ENCODE peak calls at places on chromosomes 4 and X, in five cellular contexts. S, A, G, J and K are unnamed samples.

GRCh38 chrX:884091-884490 is 253.5 kb downstream of the SHOX start:
- DNase-seq in G (no peak), S (no peak), J (no peak), A (no peak), K (no peak)

GRCh38 chrX:131987252-131987651 is 35.9 kb upstream of the STK26 start:
- DNase-seq in G (no peak), J (no peak), A (peak; percentile 73), S (no peak), K (no peak)

GRCh38 chr4:60663769-60664168 is 536.4 kb upstream of the ADGRL3 start:
- DNase-seq in G (no peak), J (no peak), S (no peak), A (no peak), K (no peak)

GRCh38 chr4:85149656-85150055 is 183.2 kb upstream of the WDFY3 start:
- DNase-seq in J (peak; percentile 64), A (no peak), G (peak; percentile 18), S (no peak), K (peak; percentile 64)

GRCh38 chrX:17844236-17844635 is 16.9 kb downstream of the RAI2 start:
- DNase-seq in J (no peak), A (no peak), S (no peak), G (no peak), K (no peak)

GRCh38 chrX:76605390-76605789 is 177.9 kb downstream of the MAGEE1 start:
- DNase-seq in A (no peak), S (no peak), J (no peak), G (no peak), K (no peak)

GRCh38 chr4:100022792-100023222 is 72.7 kb upstream of the H2AZ1 start:
- DNase-seq in S (no peak), A (no peak), G (no peak), J (peak; percentile 14), K (peak; percentile 67)

GRCh38 chr4:6910340-6910959 is 824 bp downstream of the TBC1D14 start:
- DNase-seq in A (no peak), S (no peak), J (no peak), G (no peak), K (no peak)

GRCh38 chr4:151948351-151949016 is 187.7 kb upstream of the GATB start:
- DNase-seq in J (peak; percentile 5), G (peak; percentile 29), A (no peak), S (no peak), K (no peak)